ENCODE peak calls at places on chromosomes 16 and 17, in four cellular contexts. S is ovary, H is PC-9, A is heart right ventricle. T is an unnamed sample. For H3K4me1 and H3K27me3, the result is how much of the 10 kb centered on the place peaks cover.

GRCh38 chr17:42677921-42678781 is 1.4 kb upstream of the PLEKHH3 start:
- DNase-seq in S (peak), H (peak), A (peak), T (peak)

GRCh38 chr17:17349724-17350106 is 46.5 kb downstream of the NT5M start:
- DNase-seq in S (no peak), H (no peak), A (no peak), T (no peak)

GRCh38 chr17:18362509-18363020 is 785 bp downstream of the SHMT1 start:
- DNase-seq in S (peak), H (peak), A (peak), T (peak)

GRCh38 chr16:12142157-12142556 is 165.6 kb downstream of the SNX29 start:
- DNase-seq in S (no peak), H (no peak), A (peak), T (no peak)

GRCh38 chr17:43011728-43012472 is 5.3 kb downstream of the IFI35 start:
- DNase-seq in S (no peak), H (no peak), A (no peak), T (no peak)

GRCh38 chr16:1785846-1786170 is 3.0 kb downstream of the NUBP2 start:
- DNase-seq in S (no peak), H (no peak), A (no peak), T (no peak)

GRCh38 chr17:82313195-82314011 is 4.0 kb downstream of the CD7 start:
- DNase-seq in S (no peak), H (no peak), A (no peak), T (no peak)

GRCh38 chr17:79036609-79037008 is 12.6 kb downstream of the C1QTNF1 start:
- DNase-seq in S (no peak), H (peak), A (no peak), T (no peak)

GRCh38 chr17:165939-166338 is 15.5 kb downstream of the DOC2B start:
- DNase-seq in S (no peak), H (no peak), A (no peak), T (no peak)

GRCh38 chr16:69340095-69340644 is 598 bp downstream of the NIP7 start:
- DNase-seq in S (no peak), H (no peak), A (peak), T (no peak)

GRCh38 chr16:82093901-82094300 is 58.8 kb downstream of the HSD17B2 start:
- DNase-seq in S (no peak), H (peak), A (no peak), T (no peak)

GRCh38 chr16:73025506-73026131 is 22.3 kb downstream of the ZFHX3 start:
- DNase-seq in S (no peak), H (no peak), A (no peak), T (no peak)

GRCh38 chr16:9061358-9061813 is 30.1 kb upstream of the HAPSTR1 start:
- DNase-seq in S (no peak), H (peak), A (peak), T (no peak)

GRCh38 chr17:68326681-68327080 is 35.4 kb downstream of the ARSG start:
- DNase-seq in S (no peak), H (no peak), A (no peak), T (no peak)

GRCh38 chr17:8163978-8164814 is 1.4 kb upstream of the VAMP2 start:
- DNase-seq in S (peak), H (no peak), A (peak), T (peak)

GRCh38 chr16:4689864-4690704 is 3.3 kb upstream of the NUDT16L1 start:
- DNase-seq in S (no peak), H (no peak), A (no peak), T (no peak)

GRCh38 chr16:11570796-11571195 is 15.9 kb downstream of the LITAF start:
- DNase-seq in S (no peak), H (no peak), A (no peak), T (no peak)

GRCh38 chr16:14199624-14200023 is 128.5 kb downstream of the MRTFB start:
- DNase-seq in S (no peak), H (no peak), A (no peak), T (no peak)

GRCh38 chr16:15032547-15033308 is 23.1 kb downstream of the NTAN1 start:
- DNase-seq in S (no peak), H (peak), A (no peak), T (no peak)

GRCh38 chr16:47143677-47144558 is at the start of gene NETO2:
- DNase-seq in S (peak), H (no peak), A (peak), T (peak)

GRCh38 chr16:19223235-19223847 is 55.3 kb downstream of the SYT17 start:
- DNase-seq in S (no peak), H (no peak), A (no peak), T (no peak)

DNA sequence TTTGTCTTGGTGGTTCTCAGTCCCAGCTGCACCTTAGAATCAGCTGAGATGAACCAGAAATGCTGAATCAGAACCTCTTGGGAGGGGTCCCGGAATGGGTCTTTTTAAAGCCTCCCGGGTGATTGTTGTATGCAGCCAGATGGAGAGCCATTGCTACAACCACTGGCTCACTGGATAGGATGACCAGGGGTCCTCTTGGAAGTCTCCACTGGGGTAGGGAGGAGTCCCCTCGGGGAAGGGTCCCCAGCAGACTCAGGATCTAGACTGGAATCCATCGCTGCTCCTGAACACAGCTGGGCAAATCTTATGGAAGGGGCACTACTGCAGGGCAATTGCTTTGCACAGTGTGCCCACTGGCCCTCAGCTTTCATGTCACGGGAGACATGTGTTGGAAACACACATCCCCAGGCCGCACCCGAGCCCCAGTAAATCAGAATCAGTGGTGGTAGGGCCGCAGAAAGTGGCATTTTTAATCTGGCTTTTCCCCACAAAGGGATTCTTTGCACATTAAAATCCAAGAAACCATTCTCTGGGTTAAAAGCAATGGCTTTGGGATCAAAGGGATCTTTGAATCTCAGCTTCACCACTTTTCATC is 117.3 kb downstream of the IRX5 start:
- DNase-seq in S (no peak), H (no peak), A (no peak), T (no peak)
- H3K4me1 ChIP-seq in S (under half), H (under half), A (under half), T (under half)

GRCh38 chr16:67731071-67731810 is 12.1 kb upstream of the GFOD2 start:
- DNase-seq in S (no peak), H (no peak), A (no peak), T (no peak)
- H3K27me3 ChIP-seq in S (under half), H (under half), A (under half), T (under half)

GRCh38 chr16:88531346-88531745 is 38.9 kb upstream of the ZC3H18 start:
- DNase-seq in S (no peak), H (no peak), A (no peak), T (no peak)
- H3K4me1 ChIP-seq in S (under half), H (under half), A (under half), T (under half)

DNA sequence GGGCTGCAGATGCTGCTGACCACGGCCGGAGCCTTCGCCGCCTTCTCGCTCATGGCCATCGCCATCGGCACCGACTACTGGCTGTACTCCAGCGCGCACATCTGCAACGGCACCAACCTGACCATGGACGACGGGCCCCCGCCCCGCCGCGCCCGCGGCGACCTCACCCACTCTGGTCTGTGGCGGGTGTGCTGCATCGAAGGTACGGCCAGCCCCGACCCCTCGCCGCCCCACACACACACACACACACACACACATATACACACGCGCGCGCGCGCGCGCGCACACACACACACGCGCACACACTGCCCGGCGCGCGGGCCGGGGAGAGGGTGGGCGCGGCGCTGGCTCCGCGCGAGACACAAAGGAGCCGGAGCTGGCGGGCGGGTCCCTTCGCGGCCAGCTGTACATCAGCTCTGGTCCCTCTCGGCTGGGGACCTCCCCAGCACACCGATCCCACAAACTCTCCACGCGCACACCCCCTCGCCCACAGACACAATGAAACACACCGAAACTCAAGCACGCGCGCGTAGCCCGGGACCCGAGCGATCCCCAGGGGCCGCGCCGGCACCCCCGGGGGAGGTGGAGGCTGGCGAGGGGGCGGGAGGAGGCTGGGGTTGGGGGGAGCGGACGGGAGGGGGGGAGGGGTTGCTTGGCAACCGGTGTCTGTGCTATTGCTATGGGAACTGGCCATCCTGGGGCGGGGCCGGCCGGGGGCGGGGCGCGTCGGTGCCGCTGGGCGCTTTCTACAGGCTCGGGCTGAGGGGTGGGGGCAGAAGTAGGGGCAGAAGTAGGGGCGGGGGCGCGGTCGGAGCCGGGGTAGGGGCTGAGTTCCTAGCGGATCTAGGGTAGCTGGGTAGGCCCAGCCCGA is 658 bp downstream of the CACNG4 start:
- DNase-seq in S (no peak), H (no peak), A (no peak), T (no peak)
- H3K27me3 ChIP-seq in S (under half), H (under half), A (half or more), T (under half)

DNA sequence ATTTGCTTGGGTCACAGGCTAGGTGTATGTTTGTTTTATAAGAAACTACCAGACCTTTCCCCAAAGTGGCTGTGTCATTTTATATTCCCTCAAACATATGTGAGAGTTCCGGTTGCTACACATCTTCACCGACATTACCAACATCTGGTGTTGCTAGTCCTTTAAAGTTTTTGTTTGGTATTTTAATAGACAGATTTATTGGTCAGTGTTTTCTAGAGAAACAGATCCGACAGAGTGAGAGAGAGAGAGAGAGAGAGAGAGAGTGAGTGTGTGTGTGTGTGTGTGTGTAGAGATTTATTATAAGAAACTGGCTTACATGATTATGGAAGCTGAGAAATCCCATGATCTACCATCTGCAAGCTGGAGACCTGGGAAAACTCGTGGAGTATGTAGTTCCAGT is 31.0 kb downstream of the LDHD start:
- DNase-seq in S (no peak), H (no peak), A (no peak), T (no peak)
- H3K4me1 ChIP-seq in S (under half), H (under half), A (under half), T (under half)

GRCh38 chr16:57283956-57284205 is 591 bp downstream of the PLLP start:
- DNase-seq in S (no peak), H (no peak), A (no peak), T (no peak)
- H3K27me3 ChIP-seq in S (under half), H (under half), A (under half), T (under half)

T was measured in lung.